ENCODE peak calls at places on chromosome 4, in four cellular contexts. One of them, this sample, is unnamed.

GRCh38 chr4:4758708-4759107 is 100.8 kb upstream of the MSX1 start:
- DNase-seq in activated T-cell treated with anti-CD3 and anti-CD28 coated beads, Interleukin-2, amount 50 U/mL, for 72 hours: no peak
- DNase-seq in iPS-NIHi11: no peak
- DNase-seq in T-helper 9 cell: no peak
- DNase-seq in this sample: peak

GRCh38 chr4:80307183-80307735 is 28.3 kb upstream of the CFAP299 start:
- DNase-seq in T-helper 9 cell: no peak
- DNase-seq in iPS-NIHi11: peak
- DNase-seq in activated T-cell treated with anti-CD3 and anti-CD28 coated beads, Interleukin-2, amount 50 U/mL, for 72 hours: no peak
- DNase-seq in this sample: no peak

GRCh38 chr4:107801766-107802211 is 22.9 kb upstream of the SGMS2 start:
- DNase-seq in iPS-NIHi11: no peak
- DNase-seq in T-helper 9 cell: no peak
- DNase-seq in activated T-cell treated with anti-CD3 and anti-CD28 coated beads, Interleukin-2, amount 50 U/mL, for 72 hours: no peak
- DNase-seq in this sample: no peak

GRCh38 chr4:168995537-168996295 is 14.3 kb downstream of the CBR4 start:
- DNase-seq in activated T-cell treated with anti-CD3 and anti-CD28 coated beads, Interleukin-2, amount 50 U/mL, for 72 hours: no peak
- DNase-seq in T-helper 9 cell: no peak
- DNase-seq in iPS-NIHi11: no peak
- DNase-seq in this sample: no peak

GRCh38 chr4:20276848-20277247 is 25.1 kb downstream of the SLIT2 start:
- DNase-seq in iPS-NIHi11: no peak
- DNase-seq in T-helper 9 cell: no peak
- DNase-seq in activated T-cell treated with anti-CD3 and anti-CD28 coated beads, Interleukin-2, amount 50 U/mL, for 72 hours: no peak
- DNase-seq in this sample: no peak

GRCh38 chr4:26321326-26322276 is 787 bp downstream of the RBPJ start:
- DNase-seq in activated T-cell treated with anti-CD3 and anti-CD28 coated beads, Interleukin-2, amount 50 U/mL, for 72 hours: peak
- DNase-seq in iPS-NIHi11: peak
- DNase-seq in T-helper 9 cell: peak
- DNase-seq in this sample: peak

GRCh38 chr4:78337621-78338020 is 213.9 kb upstream of the ANXA3 start:
- DNase-seq in activated T-cell treated with anti-CD3 and anti-CD28 coated beads, Interleukin-2, amount 50 U/mL, for 72 hours: no peak
- DNase-seq in T-helper 9 cell: no peak
- DNase-seq in iPS-NIHi11: no peak
- DNase-seq in this sample: no peak

GRCh38 chr4:36130641-36131040 is 113.7 kb downstream of the ARAP2 start:
- DNase-seq in T-helper 9 cell: no peak
- DNase-seq in activated T-cell treated with anti-CD3 and anti-CD28 coated beads, Interleukin-2, amount 50 U/mL, for 72 hours: no peak
- DNase-seq in iPS-NIHi11: no peak
- DNase-seq in this sample: no peak

GRCh38 chr4:107319386-107319785 is 283.3 kb upstream of the DKK2 start:
- DNase-seq in T-helper 9 cell: no peak
- DNase-seq in iPS-NIHi11: no peak
- DNase-seq in activated T-cell treated with anti-CD3 and anti-CD28 coated beads, Interleukin-2, amount 50 U/mL, for 72 hours: no peak
- DNase-seq in this sample: no peak

GRCh38 chr4:40323866-40324265 is 11.3 kb upstream of the CHRNA9 start:
- DNase-seq in activated T-cell treated with anti-CD3 and anti-CD28 coated beads, Interleukin-2, amount 50 U/mL, for 72 hours: no peak
- DNase-seq in iPS-NIHi11: no peak
- DNase-seq in T-helper 9 cell: no peak
- DNase-seq in this sample: no peak

GRCh38 chr4:18976884-18977283 is 955.3 kb upstream of the LCORL start:
- DNase-seq in iPS-NIHi11: no peak
- DNase-seq in activated T-cell treated with anti-CD3 and anti-CD28 coated beads, Interleukin-2, amount 50 U/mL, for 72 hours: no peak
- DNase-seq in T-helper 9 cell: no peak
- DNase-seq in this sample: no peak